ENCODE peak calls at places on chromosomes 2 and 18, in five cellular contexts. One of them, this sample, is unnamed.

GRCh38 chr2:55231546-55232083 is 478 bp downstream of the CLHC1 start:
- DNase-seq in mesenchymal stem cell: no peak
- DNase-seq in OCI-LY7: no peak
- DNase-seq in hepatocyte: no peak
- DNase-seq in fibroblast of lung: peak; percentile 49
- DNase-seq in this sample: no peak

GRCh38 chr2:54459037-54459441 is 2.9 kb downstream of the SPTBN1 start:
- DNase-seq in mesenchymal stem cell: peak; percentile 73
- DNase-seq in OCI-LY7: peak; percentile 13
- DNase-seq in hepatocyte: no peak
- DNase-seq in fibroblast of lung: peak; percentile 63
- DNase-seq in this sample: no peak

GRCh38 chr2:36507408-36507812 is 90.6 kb downstream of the FEZ2 start:
- DNase-seq in mesenchymal stem cell: peak; percentile 78
- DNase-seq in OCI-LY7: peak; percentile 64
- DNase-seq in hepatocyte: peak; percentile 66
- DNase-seq in fibroblast of lung: peak; percentile 57
- DNase-seq in this sample: peak; percentile 31

GRCh38 chr2:230869691-230870543 is 5.2 kb downstream of the ITM2C start:
- DNase-seq in mesenchymal stem cell: peak; percentile 31
- DNase-seq in OCI-LY7: no peak
- DNase-seq in hepatocyte: peak; percentile 48
- DNase-seq in fibroblast of lung: no peak
- DNase-seq in this sample: no peak

GRCh38 chr2:10354399-10354798 is 51.7 kb downstream of the HPCAL1 start:
- DNase-seq in mesenchymal stem cell: no peak
- DNase-seq in OCI-LY7: no peak
- DNase-seq in hepatocyte: no peak
- DNase-seq in fibroblast of lung: no peak
- DNase-seq in this sample: no peak

GRCh38 chr2:153268941-153269461 is 209.6 kb downstream of the RPRM start:
- DNase-seq in mesenchymal stem cell: no peak
- DNase-seq in OCI-LY7: no peak
- DNase-seq in hepatocyte: no peak
- DNase-seq in fibroblast of lung: no peak
- DNase-seq in this sample: no peak

GRCh38 chr2:202530038-202530437 is 104.7 kb upstream of the FAM117B start:
- DNase-seq in mesenchymal stem cell: no peak
- DNase-seq in OCI-LY7: no peak
- DNase-seq in hepatocyte: no peak
- DNase-seq in fibroblast of lung: peak; percentile 74
- DNase-seq in this sample: no peak

GRCh38 chr2:119922699-119923098 is 90.2 kb upstream of the EPB41L5 start:
- DNase-seq in mesenchymal stem cell: no peak
- DNase-seq in OCI-LY7: no peak
- DNase-seq in hepatocyte: no peak
- DNase-seq in fibroblast of lung: no peak
- DNase-seq in this sample: no peak

GRCh38 chr2:201261911-201262310 is 1.6 kb downstream of the CASP8 start:
- DNase-seq in mesenchymal stem cell: no peak
- DNase-seq in OCI-LY7: peak; percentile 26
- DNase-seq in hepatocyte: no peak
- DNase-seq in fibroblast of lung: no peak
- DNase-seq in this sample: no peak

GRCh38 chr2:40043191-40043590 is 264.1 kb upstream of the THUMPD2 start:
- DNase-seq in mesenchymal stem cell: peak; percentile 37
- DNase-seq in OCI-LY7: no peak
- DNase-seq in hepatocyte: no peak
- DNase-seq in fibroblast of lung: peak; percentile 81
- DNase-seq in this sample: no peak

GRCh38 chr2:20362701-20363435 is 12.2 kb upstream of the PUM2 start:
- DNase-seq in mesenchymal stem cell: no peak
- DNase-seq in OCI-LY7: no peak
- DNase-seq in hepatocyte: no peak
- DNase-seq in fibroblast of lung: no peak
- DNase-seq in this sample: no peak

GRCh38 chr2:195202163-195202845 is 454.7 kb upstream of the SLC39A10 start:
- DNase-seq in mesenchymal stem cell: no peak
- DNase-seq in OCI-LY7: no peak
- DNase-seq in hepatocyte: no peak
- DNase-seq in fibroblast of lung: peak; percentile 71
- DNase-seq in this sample: no peak

GRCh38 chr18:58768293-58768974 is 96.2 kb upstream of the ZNF532 start:
- DNase-seq in mesenchymal stem cell: peak; percentile 60
- DNase-seq in OCI-LY7: peak; percentile 8
- DNase-seq in hepatocyte: peak; percentile 87
- DNase-seq in fibroblast of lung: peak; percentile 45
- DNase-seq in this sample: peak; percentile 66

GRCh38 chr2:27720004-27720551 is 51.4 kb upstream of the MRPL33 start:
- DNase-seq in mesenchymal stem cell: peak; percentile 95
- DNase-seq in OCI-LY7: no peak
- DNase-seq in hepatocyte: peak; percentile 86
- DNase-seq in fibroblast of lung: peak; percentile 96
- DNase-seq in this sample: no peak

DNA sequence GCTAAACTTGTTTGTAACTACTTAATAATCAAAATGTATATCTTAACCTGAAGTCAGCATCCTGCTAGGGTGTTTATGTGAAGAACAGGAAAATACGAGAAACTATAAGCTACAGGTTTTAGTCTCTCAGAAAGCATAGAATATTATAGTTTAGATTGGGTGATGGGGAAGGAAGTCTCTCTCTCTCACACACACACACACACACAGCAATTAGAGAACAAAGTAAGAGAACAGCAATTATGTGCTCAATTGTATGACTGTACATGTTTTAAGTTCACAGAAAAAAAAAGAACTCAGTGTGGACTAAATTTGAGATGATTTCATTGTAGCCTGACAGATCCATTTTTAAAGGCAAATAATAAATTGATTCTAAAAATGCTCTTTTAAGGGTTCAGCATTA is 94.3 kb upstream of the ZNF516 start:
- DNase-seq in mesenchymal stem cell: no peak
- DNase-seq in OCI-LY7: no peak
- DNase-seq in hepatocyte: no peak
- DNase-seq in fibroblast of lung: no peak
- DNase-seq in this sample: no peak
- H2AFZ ChIP-seq in mesenchymal stem cell: no peak overlapping the region
- H2AFZ ChIP-seq in OCI-LY7: no peak overlapping the region
- H2AFZ ChIP-seq in hepatocyte: peak overlapping the region; percentile 85
- H2AFZ ChIP-seq in fibroblast of lung: peak overlapping the region; percentile 81
- H2AFZ ChIP-seq in this sample: peak overlapping the region; percentile 81

GRCh38 chr2:106816974-106817373 is 69.0 kb downstream of the ST6GAL2 start:
- DNase-seq in mesenchymal stem cell: no peak
- DNase-seq in OCI-LY7: no peak
- DNase-seq in hepatocyte: no peak
- DNase-seq in fibroblast of lung: no peak
- DNase-seq in this sample: no peak
- H2AFZ ChIP-seq in mesenchymal stem cell: no peak overlapping the region
- H2AFZ ChIP-seq in OCI-LY7: no peak overlapping the region
- H2AFZ ChIP-seq in hepatocyte: no peak overlapping the region
- H2AFZ ChIP-seq in fibroblast of lung: no peak overlapping the region
- H2AFZ ChIP-seq in this sample: no peak overlapping the region

DNA sequence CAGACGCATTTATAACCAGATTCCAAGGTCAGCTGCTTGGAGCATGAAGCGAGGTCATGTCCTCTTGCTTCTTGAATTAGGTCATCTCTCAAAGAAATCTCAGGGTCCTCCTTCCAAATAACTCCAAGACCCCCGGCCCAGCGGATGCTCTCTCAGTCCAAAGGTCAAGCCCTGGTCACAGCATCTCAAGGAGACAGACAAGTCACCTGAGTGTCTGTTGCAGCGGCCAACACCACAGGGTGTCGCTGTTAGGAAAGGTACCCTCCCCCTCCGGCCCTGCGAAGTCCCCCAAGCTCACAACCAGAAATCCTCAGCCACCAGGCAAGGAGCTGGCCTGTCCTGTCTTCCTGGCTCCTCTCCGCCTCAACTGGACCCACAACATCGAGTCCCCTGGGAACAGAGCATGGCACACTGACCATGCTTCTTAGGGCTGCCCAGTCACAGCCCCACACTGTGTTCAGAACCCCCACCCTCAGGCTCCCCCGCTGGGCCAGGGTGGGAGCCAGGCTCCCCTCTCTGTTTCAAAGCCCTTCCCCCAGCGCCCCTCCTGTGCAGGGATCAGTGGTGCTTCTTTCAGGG is 68.0 kb upstream of the ASAP2 start:
- DNase-seq in mesenchymal stem cell: peak; percentile 30
- DNase-seq in OCI-LY7: peak; percentile 48
- DNase-seq in hepatocyte: peak; percentile 47
- DNase-seq in fibroblast of lung: peak; percentile 14
- DNase-seq in this sample: peak; percentile 41
- H2AFZ ChIP-seq in mesenchymal stem cell: no peak overlapping the region
- H2AFZ ChIP-seq in OCI-LY7: no peak overlapping the region
- H2AFZ ChIP-seq in hepatocyte: no peak overlapping the region
- H2AFZ ChIP-seq in fibroblast of lung: no peak overlapping the region
- H2AFZ ChIP-seq in this sample: peak overlapping the region; percentile 41

DNA sequence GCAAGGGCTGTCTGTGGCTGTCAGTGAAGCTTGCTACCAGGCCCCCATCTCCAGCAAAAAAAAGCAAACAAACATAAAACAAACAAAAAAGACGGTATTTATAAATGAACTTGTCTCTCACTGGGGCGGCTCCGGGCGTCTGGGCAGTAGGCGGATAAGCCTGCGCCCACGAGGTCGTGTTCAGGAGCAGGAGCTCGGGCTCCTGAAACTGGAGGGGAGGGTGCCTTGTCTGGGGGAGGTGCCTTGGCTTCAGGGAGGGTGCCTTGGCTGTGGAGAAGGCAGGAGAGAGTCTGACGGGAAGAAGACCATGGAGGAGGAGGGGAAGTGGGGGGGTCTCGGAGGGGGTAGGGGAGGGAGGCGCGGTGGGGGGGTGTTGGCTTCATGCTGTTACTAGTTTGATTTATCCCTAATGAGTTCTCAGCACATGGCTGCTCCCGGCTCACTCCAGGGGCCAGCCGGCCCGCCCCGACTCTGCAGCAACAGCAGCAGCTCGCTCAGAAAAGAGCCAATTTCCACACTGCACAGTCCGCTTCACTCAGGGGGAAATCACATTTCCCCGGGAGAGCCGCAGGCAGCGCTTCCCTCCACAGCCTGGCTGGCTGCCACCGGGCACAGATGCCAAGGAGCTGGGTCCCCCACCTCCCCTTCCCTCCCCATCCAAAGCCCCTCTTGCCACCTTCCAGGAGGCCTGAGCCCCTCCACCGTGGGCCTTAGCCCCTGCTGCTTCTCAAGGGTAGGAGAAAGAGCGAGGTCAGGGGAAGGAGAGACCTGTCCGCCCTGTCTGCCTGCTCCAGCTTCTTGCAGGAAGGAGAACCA is 38.7 kb downstream of the PSD4 start:
- DNase-seq in mesenchymal stem cell: peak; percentile 21
- DNase-seq in OCI-LY7: no peak
- DNase-seq in hepatocyte: no peak
- DNase-seq in fibroblast of lung: no peak
- DNase-seq in this sample: no peak
- H2AFZ ChIP-seq in mesenchymal stem cell: no peak overlapping the region
- H2AFZ ChIP-seq in OCI-LY7: no peak overlapping the region
- H2AFZ ChIP-seq in hepatocyte: no peak overlapping the region
- H2AFZ ChIP-seq in fibroblast of lung: no peak overlapping the region
- H2AFZ ChIP-seq in this sample: peak overlapping the region; percentile 46